ENCODE peak calls at places on chromosomes 1 and 21, in ten cellular contexts. V, U, Y, Q, W, A, L, C, M and N are unnamed samples.
A peak's percentile ranks its signal among the peaks of the same experiment; 100 is the strongest.

GRCh38 chr1:167273027-167273800 is 52.5 kb downstream of the POU2F1 start:
- DNase-seq in V (no peak), U (no peak), Y (no peak), Q (peak; percentile 27), W (no peak), A (no peak), L (no peak), C (no peak), M (no peak), N (no peak)

GRCh38 chr1:187624812-187625542 is 796.2 kb downstream of the PLA2G4A start:
- DNase-seq in V (no peak), U (no peak), Y (no peak), Q (peak; percentile 5), W (no peak), A (no peak), L (no peak), C (no peak), M (no peak), N (no peak)

GRCh38 chr1:62508187-62508758 is 71.4 kb downstream of the USP1 start:
- DNase-seq in V (peak; percentile 33), U (peak; percentile 7), Y (peak; percentile 33), Q (peak; percentile 56), W (peak; percentile 56), A (peak; percentile 48), L (no peak), C (peak; percentile 15), M (peak; percentile 9), N (no peak)

GRCh38 chr1:38608202-38608864 is 251.2 kb downstream of the RRAGC start:
- DNase-seq in V (peak; percentile 8), U (no peak), Y (peak; percentile 61), Q (peak; percentile 44), W (peak; percentile 32), A (peak; percentile 12), L (peak; percentile 85), C (peak; percentile 75), M (no peak), N (peak; percentile 87)

GRCh38 chr1:185207980-185208602 is 51.1 kb downstream of the SWT1 start:
- DNase-seq in V (no peak), U (no peak), Y (no peak), Q (no peak), W (peak; percentile 8), A (no peak), L (no peak), C (no peak), M (no peak), N (no peak)

GRCh38 chr1:175163702-175164101 is 28.9 kb downstream of the KIAA0040 start:
- DNase-seq in V (no peak), U (no peak), Y (no peak), Q (no peak), W (no peak), A (no peak), L (no peak), C (no peak), M (no peak), N (no peak)

GRCh38 chr1:51960262-51960661 is 30.2 kb downstream of the RAB3B start:
- DNase-seq in V (no peak), U (no peak), Y (no peak), Q (peak; percentile 15), W (no peak), A (no peak), L (no peak), C (no peak), M (no peak), N (peak; percentile 21)

GRCh38 chr1:117627562-117628165 is 21.8 kb downstream of the TENT5C start:
- DNase-seq in V (no peak), U (no peak), Y (no peak), Q (peak; percentile 22), W (no peak), A (no peak), L (no peak), C (no peak), M (no peak), N (no peak)

GRCh38 chr1:154661110-154661509 is 53.1 kb upstream of the ADAR start:
- DNase-seq in V (no peak), U (no peak), Y (no peak), Q (no peak), W (no peak), A (no peak), L (no peak), C (no peak), M (no peak), N (no peak)

DNA sequence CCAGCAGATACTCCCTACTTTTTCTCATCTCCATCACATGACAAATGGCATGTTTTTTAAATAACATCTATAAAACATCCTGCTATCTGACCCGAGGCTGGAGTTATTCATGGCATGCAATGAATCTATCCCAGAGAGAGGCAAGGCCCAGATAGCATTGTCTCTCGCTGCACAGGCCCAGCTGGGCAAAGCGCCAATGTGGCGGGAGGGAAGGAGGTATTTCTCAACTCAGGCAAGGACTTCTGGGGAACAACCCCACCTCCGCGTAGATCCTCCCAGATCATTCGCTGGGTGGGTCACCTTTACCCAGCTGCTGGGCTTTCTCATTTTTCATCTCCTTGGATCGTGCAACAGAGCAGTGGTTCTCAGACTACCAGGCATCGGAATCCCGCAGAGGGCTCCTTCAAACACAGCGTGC is 59.8 kb downstream of the ERG start:
- DNase-seq in V (no peak), U (no peak), Y (no peak), Q (peak; percentile 30), W (peak; percentile 67), A (no peak), L (no peak), C (no peak), M (no peak), N (no peak)
- TF ChIP-seq MAX in V (no peak), U (no peak), Y (peak; percentile 69), Q (no peak), W (no peak), A (no peak), L (no peak), C (no peak), M (no peak), N (no peak)

DNA sequence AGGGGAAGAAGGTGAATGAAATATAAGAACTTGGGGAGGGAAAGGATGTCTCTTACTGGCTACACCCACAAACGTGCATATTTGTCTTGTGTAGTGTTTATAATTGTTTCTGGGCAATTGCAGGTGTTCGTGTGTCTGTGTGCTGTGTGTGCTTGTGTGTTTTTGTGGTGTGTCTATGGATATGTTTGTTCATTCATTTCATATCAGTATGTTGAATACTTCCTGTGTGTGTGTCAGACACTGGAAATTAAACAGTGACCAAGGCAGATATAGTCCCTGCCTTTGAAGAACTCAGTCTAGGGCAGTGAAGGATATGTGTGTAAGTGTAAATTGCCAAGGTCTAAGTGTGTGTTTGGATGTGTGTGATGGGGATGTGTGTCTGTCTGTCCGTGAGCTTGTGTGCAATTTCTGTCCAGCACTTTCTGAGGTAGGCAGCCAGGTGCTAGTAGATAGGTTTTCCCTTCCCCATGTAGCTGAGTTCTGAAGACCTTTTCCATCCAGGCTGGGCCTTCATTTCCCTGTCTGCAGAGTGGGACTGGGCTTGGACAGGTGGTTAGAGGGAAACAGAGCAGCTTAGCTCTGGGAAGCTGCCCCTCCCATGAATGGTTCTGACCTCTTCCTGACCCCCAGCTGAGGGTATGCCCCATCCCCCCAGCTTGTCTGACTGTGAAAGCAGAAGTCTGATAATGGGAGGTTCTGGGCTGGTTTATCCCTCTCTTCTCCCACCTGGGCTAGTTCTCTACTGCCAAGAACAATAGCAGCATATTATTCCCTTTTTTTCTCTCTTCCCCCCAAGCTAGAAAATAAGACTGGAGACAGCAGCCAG is 3.8 kb downstream of the AGO1 start:
- DNase-seq in V (no peak), U (no peak), Y (peak; percentile 37), Q (peak; percentile 69), W (peak; percentile 44), A (peak; percentile 20), L (no peak), C (peak; percentile 88), M (no peak), N (peak; percentile 32)
- TF ChIP-seq MAX in V (no peak), U (no peak), Y (no peak), Q (no peak), W (no peak), A (no peak), L (no peak), C (peak; percentile 28), M (no peak), N (no peak)

DNA sequence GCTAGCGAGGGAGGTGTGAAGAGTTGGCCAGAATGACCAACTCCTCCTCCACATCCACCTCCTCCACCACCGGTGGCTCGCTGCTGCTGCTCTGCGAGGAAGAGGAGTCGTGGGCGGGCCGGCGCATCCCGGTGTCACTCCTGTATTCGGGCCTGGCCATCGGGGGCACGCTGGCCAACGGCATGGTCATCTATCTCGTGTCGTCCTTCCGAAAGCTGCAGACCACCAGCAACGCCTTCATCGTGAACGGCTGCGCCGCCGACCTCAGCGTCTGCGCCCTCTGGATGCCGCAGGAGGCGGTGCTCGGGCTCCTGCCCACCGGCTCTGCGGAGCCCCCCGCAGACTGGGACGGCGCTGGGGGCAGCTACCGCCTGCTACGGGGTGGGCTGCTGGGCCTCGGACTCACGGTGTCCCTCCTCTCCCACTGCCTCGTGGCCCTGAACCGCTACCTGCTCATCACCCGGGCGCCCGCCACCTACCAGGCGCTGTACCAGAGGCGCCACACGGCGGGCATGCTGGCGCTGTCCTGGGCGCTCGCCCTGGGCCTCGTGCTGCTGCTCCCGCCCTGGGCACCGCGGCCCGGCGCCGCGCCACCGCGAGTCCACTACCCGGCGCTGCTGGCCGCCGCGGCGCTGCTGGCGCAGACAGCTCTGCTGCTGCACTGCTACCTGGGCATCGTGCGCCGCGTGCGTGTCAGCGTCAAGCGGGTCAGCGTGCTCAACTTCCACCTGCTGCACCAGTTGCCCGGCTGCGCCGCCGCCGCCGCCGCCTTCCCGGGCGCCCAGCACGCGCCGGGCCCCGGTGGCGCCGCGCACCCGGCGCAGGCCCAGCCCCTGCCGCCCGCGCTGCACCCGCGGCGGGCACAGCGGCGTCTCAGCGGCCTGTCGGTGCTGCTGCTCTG is 1.2 kb downstream of the GPR88 start:
- DNase-seq in V (no peak), U (no peak), Y (peak; percentile 77), Q (peak; percentile 61), W (peak; percentile 32), A (no peak), L (peak; percentile 71), C (no peak), M (no peak), N (peak; percentile 41)
- TF ChIP-seq MAX in V (no peak), U (peak; percentile 62), Y (peak; percentile 2), Q (no peak), W (no peak), A (no peak), L (peak; percentile 67), C (no peak), M (no peak), N (peak; percentile 72)

DNA sequence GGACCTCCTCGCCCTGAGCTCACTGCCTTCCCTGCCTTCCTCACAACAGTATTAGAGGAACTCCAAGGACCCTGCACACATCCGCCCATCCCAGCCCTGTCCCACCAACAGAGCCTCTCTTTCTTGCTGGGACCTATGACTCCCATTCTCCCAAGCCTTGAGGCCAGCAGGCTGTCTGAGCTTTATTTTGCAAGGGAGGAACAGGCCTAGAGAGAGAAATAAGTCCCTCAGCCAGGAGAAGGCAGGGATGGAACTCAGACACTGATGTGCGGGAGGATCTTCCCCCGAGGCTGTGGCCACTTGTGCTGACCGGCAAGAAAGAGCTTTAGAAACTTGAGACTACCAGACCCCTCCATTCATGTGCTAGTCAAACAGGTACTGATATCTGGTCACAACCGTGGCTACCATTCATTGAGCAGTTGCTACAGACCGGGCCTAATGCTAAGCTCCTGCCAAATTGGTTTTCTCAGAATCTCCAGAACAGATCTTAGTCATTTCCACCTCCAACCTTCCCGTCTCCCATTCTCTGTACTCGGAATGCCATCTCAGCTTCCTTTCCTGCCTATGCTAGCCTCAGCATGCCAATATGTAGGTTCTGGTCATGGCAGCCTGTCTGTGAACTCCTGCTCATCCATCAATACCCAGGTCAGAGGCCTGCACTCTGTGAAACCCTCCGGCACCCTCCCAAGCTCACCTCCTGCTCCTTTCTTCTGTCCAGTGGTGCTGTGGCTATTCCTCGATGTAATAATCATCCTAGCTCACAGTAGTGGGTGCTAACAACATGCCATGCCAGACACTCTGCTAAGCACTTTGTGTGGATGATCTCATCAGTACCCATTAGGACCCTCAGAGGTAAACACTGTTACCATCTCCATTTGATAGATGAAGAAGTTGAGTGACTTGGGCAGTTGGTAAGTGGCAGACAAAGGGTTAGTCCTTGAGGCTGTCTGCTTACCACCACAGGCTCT is 3.8 kb downstream of the TMEM54 start:
- DNase-seq in V (no peak), U (no peak), Y (peak; percentile 7), Q (no peak), W (no peak), A (no peak), L (no peak), C (no peak), M (no peak), N (no peak)
- TF ChIP-seq MAX in V (no peak), U (no peak), Y (no peak), Q (no peak), W (no peak), A (no peak), L (no peak), C (no peak), M (no peak), N (no peak)